ENCODE peak calls at places on chromosomes 16 and 17, in six cellular contexts. K is mucosa of descending colon; P is stimulated activated CD8-positive, alpha-beta memory T cell treated with anti-CD3 and anti-CD28 coated beads, Interleukin-4, amount 100 ng/mL, for 1 hour; H is AG04449; Y is HCEC 1CT; W is neural crest cell. D is an unnamed sample.

GRCh38 chr17:27845264-27846041 is 45.1 kb upstream of the NOS2 start:
- DNase-seq in P (no peak), K (no peak), W (no peak), Y (no peak), H (no peak), D (no peak)

GRCh38 chr17:38922538-38923291 is 2.7 kb upstream of the LASP1NB start:
- DNase-seq in Y (peak), P (no peak), K (no peak), H (no peak), W (no peak), D (no peak)

GRCh38 chr17:55845385-55845784 is 94.5 kb downstream of the PCTP start:
- DNase-seq in K (peak), H (no peak), W (peak), Y (no peak), P (no peak), D (peak)

GRCh38 chr16:86556576-86556975 is 1.5 kb upstream of the MTHFSD start:
- DNase-seq in K (no peak), W (no peak), P (no peak), H (no peak), Y (no peak), D (no peak)

GRCh38 chr16:19735074-19735867 is 17.2 kb downstream of the IQCK start:
- DNase-seq in W (no peak), H (no peak), P (no peak), Y (no peak), K (no peak), D (no peak)

GRCh38 chr17:56930739-56931337 is 17.0 kb upstream of the TRIM25 start:
- DNase-seq in P (no peak), Y (no peak), W (no peak), K (no peak), H (no peak), D (no peak)

GRCh38 chr17:64406321-64407200 is 15.9 kb upstream of the PECAM1 start:
- DNase-seq in P (no peak), W (no peak), K (no peak), Y (no peak), H (no peak), D (no peak)

GRCh38 chr16:20798364-20798763 is 7.9 kb downstream of the ERI2 start:
- DNase-seq in W (no peak), K (no peak), P (no peak), H (no peak), Y (no peak), D (no peak)

GRCh38 chr17:41678907-41679739 is 9.6 kb upstream of the EIF1 start:
- DNase-seq in K (no peak), P (no peak), Y (peak), H (no peak), W (no peak), D (no peak)

GRCh38 chr16:2228161-2228824 is 4.9 kb downstream of the E4F1 start:
- DNase-seq in H (no peak), P (no peak), K (no peak), W (no peak), Y (no peak), D (no peak)

GRCh38 chr17:57004944-57005579 is 27.1 kb downstream of the SCPEP1 start:
- DNase-seq in W (no peak), P (no peak), Y (no peak), K (no peak), H (no peak), D (peak)

GRCh38 chr17:48577946-48578615 is at the start of gene HOXB4:
- DNase-seq in H (no peak), Y (peak), K (peak), W (peak), P (peak), D (peak)

GRCh38 chr17:72511874-72512273 is 391.1 kb downstream of the SOX9 start:
- DNase-seq in W (no peak), P (no peak), Y (no peak), H (no peak), K (no peak), D (no peak)

GRCh38 chr16:55386534-55387296 is 62.7 kb downstream of the IRX6 start:
- DNase-seq in K (no peak), Y (no peak), P (no peak), H (no peak), W (no peak), D (no peak)

GRCh38 chr17:74089869-74090464 is 113.5 kb upstream of the RPL38 start:
- DNase-seq in H (peak), P (no peak), Y (no peak), W (peak), K (no peak), D (peak)

GRCh38 chr16:60013076-60013475 is 1279.0 kb upstream of the GOT2 start:
- DNase-seq in W (no peak), Y (no peak), H (no peak), K (peak), P (no peak), D (no peak)

GRCh38 chr16:16113076-16113475 is 110.2 kb downstream of the ABCC6 start:
- DNase-seq in W (no peak), H (no peak), P (no peak), K (no peak), Y (no peak), D (no peak)

GRCh38 chr17:45867702-45868101 is 23.0 kb downstream of the SPPL2C start:
- DNase-seq in Y (no peak), H (no peak), P (no peak), W (no peak), K (no peak), D (no peak)

GRCh38 chr17:1043601-1044251 is 46.8 kb downstream of the TIMM22 start:
- DNase-seq in H (no peak), P (no peak), K (peak), Y (no peak), W (peak), D (no peak)

GRCh38 chr16:85511938-85512551 is 101.1 kb upstream of the GSE1 start:
- DNase-seq in H (no peak), K (no peak), P (no peak), Y (no peak), W (no peak), D (no peak)

GRCh38 chr16:85309656-85310587 is 197.7 kb upstream of the CIBAR2 start:
- DNase-seq in Y (no peak), P (no peak), H (no peak), W (peak), K (no peak), D (no peak)